ENCODE peak calls at places on chromosomes 6 and 20, in four cellular contexts. E, A, I and C are unnamed samples.
A peak's percentile ranks its signal among the peaks of the same experiment; 100 is the strongest.

GRCh38 chr20:45283529-45284065 is 23.0 kb upstream of the RBPJL start:
- DNase-seq in E (no peak), A (no peak), I (no peak), C (no peak)

GRCh38 chr6:41462980-41463930 is 82.9 kb upstream of the FOXP4 start:
- DNase-seq in E (peak; percentile 83), A (no peak), I (peak; percentile 77), C (no peak)

GRCh38 chr6:79421707-79422484 is 115.3 kb downstream of the LCA5 start:
- DNase-seq in E (peak; percentile 41), A (no peak), I (no peak), C (no peak)

GRCh38 chr6:127347188-127347587 is 3.8 kb upstream of the ECHDC1 start:
- DNase-seq in E (no peak), A (no peak), I (peak; percentile 30), C (no peak)

GRCh38 chr6:135173242-135173988 is 7.7 kb upstream of the MYB start:
- DNase-seq in E (no peak), A (no peak), I (no peak), C (no peak)

GRCh38 chr20:57709823-57710799 is at the start of gene PMEPA1:
- DNase-seq in E (peak; percentile 99), A (peak; percentile 91), I (peak; percentile 17), C (peak; percentile 86)

GRCh38 chr6:20126789-20127653 is 85.2 kb downstream of the MBOAT1 start:
- DNase-seq in E (peak; percentile 70), A (peak; percentile 18), I (peak; percentile 66), C (peak; percentile 17)

GRCh38 chr6:116511424-116512131 is at the start of gene CALHM5:
- DNase-seq in E (no peak), A (no peak), I (no peak), C (no peak)

GRCh38 chr20:47854687-47855212 is 69.5 kb upstream of the SULF2 start:
- DNase-seq in E (peak; percentile 58), A (no peak), I (peak; percentile 69), C (no peak)

GRCh38 chr20:9485614-9486325 is 28.6 kb upstream of the LAMP5 start:
- DNase-seq in E (no peak), A (no peak), I (no peak), C (no peak)

GRCh38 chr20:26135325-26136110 is 438.9 kb upstream of the ZNF337 start:
- DNase-seq in E (no peak), A (no peak), I (no peak), C (no peak)

GRCh38 chr6:166956444-166957086 is at the start of gene RNASET2:
- DNase-seq in E (peak; percentile 98), A (peak; percentile 77), I (peak; percentile 88), C (peak; percentile 70)
- TF ChIP-seq POLR2AphosphoS5 in E (peak; percentile 41), A (peak; percentile 69), I (peak; percentile 80), C (peak; percentile 36)

GRCh38 chr6:93394471-93394870 is 24.9 kb downstream of the EPHA7 start:
- DNase-seq in E (no peak), A (no peak), I (no peak), C (no peak)
- TF ChIP-seq TAF1 in E (no peak), A (no peak), I (no peak), C (no peak)

GRCh38 chr6:139028658-139029469 is at the start of gene ABRACL:
- DNase-seq in E (peak; percentile 85), A (peak; percentile 55), I (no peak), C (peak; percentile 63)
- TF ChIP-seq POLR2AphosphoS5 in E (no peak), A (peak; percentile 87), I (no peak), C (peak; percentile 75)

GRCh38 chr6:90914312-90914711 is 327.4 kb upstream of the MAP3K7 start:
- DNase-seq in E (no peak), A (no peak), I (no peak), C (no peak)
- TF ChIP-seq TAF1 in E (no peak), A (no peak), I (no peak), C (no peak)